ENCODE peak calls at places on chromosomes 12 and 14, in eight cellular contexts. One of them, this sample, is unnamed.
A peak's percentile ranks its signal among the peaks of the same experiment; 100 is the strongest.

GRCh38 chr14:69332782-69333395 is 65.2 kb downstream of the ERH start:
- DNase-seq in activated CD4-positive, CD25-positive, alpha-beta regulatory T cell: no peak
- DNase-seq in dorsolateral prefrontal cortex: no peak
- DNase-seq in tibial artery: no peak
- DNase-seq in memory B cell: no peak
- DNase-seq in GM23248: no peak
- DNase-seq in effector memory CD4-positive, alpha-beta T cell: no peak
- DNase-seq in iris pigment epithelial cell: no peak
- DNase-seq in this sample: no peak

GRCh38 chr14:49931523-49931922 is 38.6 kb downstream of the ARF6 start:
- DNase-seq in tibial artery: no peak
- DNase-seq in dorsolateral prefrontal cortex: no peak
- DNase-seq in iris pigment epithelial cell: no peak
- DNase-seq in memory B cell: no peak
- DNase-seq in effector memory CD4-positive, alpha-beta T cell: no peak
- DNase-seq in GM23248: no peak
- DNase-seq in activated CD4-positive, CD25-positive, alpha-beta regulatory T cell: no peak
- DNase-seq in this sample: no peak

GRCh38 chr12:105481906-105482305 is 151.4 kb downstream of the C12orf75 start:
- DNase-seq in dorsolateral prefrontal cortex: no peak
- DNase-seq in tibial artery: no peak
- DNase-seq in memory B cell: no peak
- DNase-seq in iris pigment epithelial cell: peak; percentile 40
- DNase-seq in activated CD4-positive, CD25-positive, alpha-beta regulatory T cell: no peak
- DNase-seq in effector memory CD4-positive, alpha-beta T cell: no peak
- DNase-seq in GM23248: peak; percentile 28
- DNase-seq in this sample: no peak

GRCh38 chr14:104885031-104885972 is 20.2 kb downstream of the CEP170B start:
- DNase-seq in activated CD4-positive, CD25-positive, alpha-beta regulatory T cell: no peak
- DNase-seq in GM23248: no peak
- DNase-seq in tibial artery: no peak
- DNase-seq in effector memory CD4-positive, alpha-beta T cell: no peak
- DNase-seq in dorsolateral prefrontal cortex: no peak
- DNase-seq in memory B cell: no peak
- DNase-seq in iris pigment epithelial cell: no peak
- DNase-seq in this sample: no peak

GRCh38 chr14:22465201-22465835 is 123.7 kb downstream of the DAD1 start:
- DNase-seq in activated CD4-positive, CD25-positive, alpha-beta regulatory T cell: no peak
- DNase-seq in dorsolateral prefrontal cortex: no peak
- DNase-seq in memory B cell: no peak
- DNase-seq in effector memory CD4-positive, alpha-beta T cell: no peak
- DNase-seq in iris pigment epithelial cell: peak; percentile 36
- DNase-seq in tibial artery: no peak
- DNase-seq in GM23248: peak; percentile 43
- DNase-seq in this sample: no peak

GRCh38 chr12:65632131-65632855 is 192.0 kb upstream of the HMGA2 start:
- DNase-seq in effector memory CD4-positive, alpha-beta T cell: no peak
- DNase-seq in memory B cell: no peak
- DNase-seq in iris pigment epithelial cell: peak; percentile 60
- DNase-seq in activated CD4-positive, CD25-positive, alpha-beta regulatory T cell: no peak
- DNase-seq in dorsolateral prefrontal cortex: no peak
- DNase-seq in tibial artery: no peak
- DNase-seq in GM23248: peak; percentile 73
- DNase-seq in this sample: no peak

GRCh38 chr12:29414368-29414767 is 33.4 kb upstream of the ERGIC2 start:
- DNase-seq in dorsolateral prefrontal cortex: no peak
- DNase-seq in GM23248: peak; percentile 23
- DNase-seq in effector memory CD4-positive, alpha-beta T cell: no peak
- DNase-seq in iris pigment epithelial cell: peak; percentile 51
- DNase-seq in activated CD4-positive, CD25-positive, alpha-beta regulatory T cell: no peak
- DNase-seq in tibial artery: no peak
- DNase-seq in memory B cell: no peak
- DNase-seq in this sample: no peak

GRCh38 chr12:117063162-117063911 is 35.9 kb downstream of the TESC start:
- DNase-seq in activated CD4-positive, CD25-positive, alpha-beta regulatory T cell: no peak
- DNase-seq in GM23248: no peak
- DNase-seq in iris pigment epithelial cell: no peak
- DNase-seq in memory B cell: no peak
- DNase-seq in dorsolateral prefrontal cortex: no peak
- DNase-seq in tibial artery: peak; percentile 30
- DNase-seq in effector memory CD4-positive, alpha-beta T cell: no peak
- DNase-seq in this sample: no peak

GRCh38 chr12:132489078-132489601 is 811 bp upstream of the FBRSL1 start:
- DNase-seq in iris pigment epithelial cell: peak; percentile 14
- DNase-seq in effector memory CD4-positive, alpha-beta T cell: peak; percentile 59
- DNase-seq in dorsolateral prefrontal cortex: no peak
- DNase-seq in activated CD4-positive, CD25-positive, alpha-beta regulatory T cell: no peak
- DNase-seq in GM23248: peak; percentile 37
- DNase-seq in tibial artery: no peak
- DNase-seq in memory B cell: peak; percentile 60
- DNase-seq in this sample: no peak

GRCh38 chr12:63977441-63977840 is 132.9 kb downstream of the SRGAP1 start:
- DNase-seq in iris pigment epithelial cell: no peak
- DNase-seq in effector memory CD4-positive, alpha-beta T cell: no peak
- DNase-seq in GM23248: no peak
- DNase-seq in dorsolateral prefrontal cortex: no peak
- DNase-seq in tibial artery: no peak
- DNase-seq in activated CD4-positive, CD25-positive, alpha-beta regulatory T cell: no peak
- DNase-seq in memory B cell: no peak
- DNase-seq in this sample: no peak

GRCh38 chr12:105933671-105934665 is 204.8 kb downstream of the NUAK1 start:
- DNase-seq in GM23248: peak; percentile 99
- DNase-seq in tibial artery: peak; percentile 54
- DNase-seq in dorsolateral prefrontal cortex: peak; percentile 46
- DNase-seq in activated CD4-positive, CD25-positive, alpha-beta regulatory T cell: no peak
- DNase-seq in effector memory CD4-positive, alpha-beta T cell: no peak
- DNase-seq in iris pigment epithelial cell: peak; percentile 99
- DNase-seq in memory B cell: no peak
- DNase-seq in this sample: no peak

GRCh38 chr14:103346286-103346685 is 12.2 kb downstream of the EIF5 start:
- DNase-seq in activated CD4-positive, CD25-positive, alpha-beta regulatory T cell: no peak
- DNase-seq in tibial artery: no peak
- DNase-seq in memory B cell: no peak
- DNase-seq in iris pigment epithelial cell: peak; percentile 38
- DNase-seq in GM23248: peak; percentile 33
- DNase-seq in effector memory CD4-positive, alpha-beta T cell: no peak
- DNase-seq in dorsolateral prefrontal cortex: no peak
- DNase-seq in this sample: no peak

GRCh38 chr12:87678453-87678852 is 350.7 kb downstream of the C12orf50 start:
- DNase-seq in GM23248: peak; percentile 48
- DNase-seq in memory B cell: no peak
- DNase-seq in activated CD4-positive, CD25-positive, alpha-beta regulatory T cell: no peak
- DNase-seq in tibial artery: no peak
- DNase-seq in effector memory CD4-positive, alpha-beta T cell: no peak
- DNase-seq in iris pigment epithelial cell: peak; percentile 87
- DNase-seq in dorsolateral prefrontal cortex: no peak
- DNase-seq in this sample: no peak

GRCh38 chr14:28763914-28764848 is 2.4 kb upstream of the FOXG1 start:
- DNase-seq in GM23248: no peak
- DNase-seq in dorsolateral prefrontal cortex: no peak
- DNase-seq in activated CD4-positive, CD25-positive, alpha-beta regulatory T cell: no peak
- DNase-seq in effector memory CD4-positive, alpha-beta T cell: no peak
- DNase-seq in iris pigment epithelial cell: no peak
- DNase-seq in tibial artery: no peak
- DNase-seq in memory B cell: no peak
- DNase-seq in this sample: no peak

GRCh38 chr12:46124848-46125619 is 134.7 kb upstream of the SCAF11 start:
- DNase-seq in effector memory CD4-positive, alpha-beta T cell: peak; percentile 12
- DNase-seq in activated CD4-positive, CD25-positive, alpha-beta regulatory T cell: peak; percentile 9
- DNase-seq in dorsolateral prefrontal cortex: no peak
- DNase-seq in GM23248: peak; percentile 85
- DNase-seq in iris pigment epithelial cell: peak; percentile 88
- DNase-seq in tibial artery: peak; percentile 45
- DNase-seq in memory B cell: no peak
- DNase-seq in this sample: no peak

GRCh38 chr12:127284870-127285431 is 982.0 kb upstream of the TMEM132C start:
- DNase-seq in memory B cell: no peak
- DNase-seq in iris pigment epithelial cell: peak; percentile 51
- DNase-seq in activated CD4-positive, CD25-positive, alpha-beta regulatory T cell: no peak
- DNase-seq in effector memory CD4-positive, alpha-beta T cell: no peak
- DNase-seq in dorsolateral prefrontal cortex: no peak
- DNase-seq in tibial artery: peak; percentile 61
- DNase-seq in GM23248: peak; percentile 98
- DNase-seq in this sample: no peak

GRCh38 chr12:111353603-111354295 is 15.1 kb downstream of the PHETA1 start:
- DNase-seq in effector memory CD4-positive, alpha-beta T cell: no peak
- DNase-seq in GM23248: no peak
- DNase-seq in memory B cell: no peak
- DNase-seq in iris pigment epithelial cell: no peak
- DNase-seq in tibial artery: no peak
- DNase-seq in dorsolateral prefrontal cortex: no peak
- DNase-seq in activated CD4-positive, CD25-positive, alpha-beta regulatory T cell: no peak
- DNase-seq in this sample: no peak

This sample was measured in GM12891.